ENCODE peak calls at places on chromosomes 2 and 18, in nine cellular contexts. One of them, this sample, is unnamed. For H3K4me1, the result is how much of the 10 kb centered on the place peaks cover.

GRCh38 chr2:206442854-206443734 is at the start of gene ADAM23:
- DNase-seq in GM23338: peak
- DNase-seq in HCT116: no peak
- DNase-seq in spleen: no peak
- DNase-seq in esophagus muscularis mucosa: no peak
- DNase-seq in SK-N-SH: peak
- DNase-seq in upper lobe of left lung: no peak
- DNase-seq in transverse colon: no peak
- DNase-seq in K562: peak
- DNase-seq in this sample: no peak

GRCh38 chr2:38448692-38449405 is 71.8 kb upstream of the ATL2 start:
- DNase-seq in upper lobe of left lung: no peak
- DNase-seq in GM23338: no peak
- DNase-seq in K562: no peak
- DNase-seq in esophagus muscularis mucosa: no peak
- DNase-seq in HCT116: no peak
- DNase-seq in transverse colon: no peak
- DNase-seq in SK-N-SH: no peak
- DNase-seq in spleen: no peak
- DNase-seq in this sample: no peak

GRCh38 chr2:112749755-112750559 is 14.5 kb downstream of the CKAP2L start:
- DNase-seq in GM23338: peak
- DNase-seq in K562: peak
- DNase-seq in upper lobe of left lung: peak
- DNase-seq in transverse colon: peak
- DNase-seq in HCT116: no peak
- DNase-seq in spleen: peak
- DNase-seq in SK-N-SH: peak
- DNase-seq in esophagus muscularis mucosa: no peak
- DNase-seq in this sample: peak

GRCh38 chr2:231111987-231112386 is 12.9 kb downstream of the HTR2B start:
- DNase-seq in upper lobe of left lung: no peak
- DNase-seq in transverse colon: no peak
- DNase-seq in esophagus muscularis mucosa: no peak
- DNase-seq in HCT116: no peak
- DNase-seq in GM23338: no peak
- DNase-seq in spleen: no peak
- DNase-seq in SK-N-SH: no peak
- DNase-seq in K562: no peak
- DNase-seq in this sample: no peak

GRCh38 chr2:18290386-18290785 is 270.1 kb downstream of the RDH14 start:
- DNase-seq in SK-N-SH: no peak
- DNase-seq in HCT116: no peak
- DNase-seq in spleen: no peak
- DNase-seq in K562: no peak
- DNase-seq in GM23338: no peak
- DNase-seq in transverse colon: no peak
- DNase-seq in esophagus muscularis mucosa: no peak
- DNase-seq in upper lobe of left lung: no peak
- DNase-seq in this sample: no peak

GRCh38 chr2:191245869-191246531 is 796 bp downstream of the MYO1B start:
- DNase-seq in SK-N-SH: peak
- DNase-seq in GM23338: peak
- DNase-seq in esophagus muscularis mucosa: no peak
- DNase-seq in K562: no peak
- DNase-seq in HCT116: peak
- DNase-seq in transverse colon: peak
- DNase-seq in upper lobe of left lung: peak
- DNase-seq in spleen: peak
- DNase-seq in this sample: peak

GRCh38 chr18:8601277-8602032 is 7.8 kb upstream of the RAB12 start:
- DNase-seq in SK-N-SH: no peak
- DNase-seq in transverse colon: no peak
- DNase-seq in esophagus muscularis mucosa: no peak
- DNase-seq in spleen: no peak
- DNase-seq in K562: no peak
- DNase-seq in upper lobe of left lung: no peak
- DNase-seq in GM23338: no peak
- DNase-seq in HCT116: no peak
- DNase-seq in this sample: no peak

GRCh38 chr18:28855524-28855923 is 678.6 kb upstream of the CDH2 start:
- DNase-seq in spleen: no peak
- DNase-seq in transverse colon: no peak
- DNase-seq in upper lobe of left lung: no peak
- DNase-seq in SK-N-SH: no peak
- DNase-seq in GM23338: no peak
- DNase-seq in K562: no peak
- DNase-seq in esophagus muscularis mucosa: no peak
- DNase-seq in HCT116: no peak
- DNase-seq in this sample: no peak

GRCh38 chr18:13427354-13427753 is 208.8 kb downstream of the LDLRAD4 start:
- DNase-seq in K562: no peak
- DNase-seq in GM23338: no peak
- DNase-seq in upper lobe of left lung: no peak
- DNase-seq in SK-N-SH: no peak
- DNase-seq in transverse colon: no peak
- DNase-seq in HCT116: no peak
- DNase-seq in esophagus muscularis mucosa: no peak
- DNase-seq in spleen: no peak
- DNase-seq in this sample: peak

GRCh38 chr2:20914087-20914486 is 91.2 kb upstream of the LDAH start:
- DNase-seq in spleen: no peak
- DNase-seq in upper lobe of left lung: no peak
- DNase-seq in transverse colon: no peak
- DNase-seq in SK-N-SH: no peak
- DNase-seq in K562: no peak
- DNase-seq in GM23338: no peak
- DNase-seq in HCT116: no peak
- DNase-seq in esophagus muscularis mucosa: peak
- DNase-seq in this sample: no peak

GRCh38 chr2:120897399-120897798 is 161.7 kb downstream of the GLI2 start:
- DNase-seq in upper lobe of left lung: no peak
- DNase-seq in SK-N-SH: no peak
- DNase-seq in K562: no peak
- DNase-seq in transverse colon: no peak
- DNase-seq in spleen: no peak
- DNase-seq in GM23338: no peak
- DNase-seq in HCT116: no peak
- DNase-seq in esophagus muscularis mucosa: no peak
- DNase-seq in this sample: no peak

GRCh38 chr2:98412751-98413445 is 31.8 kb upstream of the INPP4A start:
- DNase-seq in K562: peak
- DNase-seq in HCT116: peak
- DNase-seq in esophagus muscularis mucosa: no peak
- DNase-seq in GM23338: peak
- DNase-seq in transverse colon: peak
- DNase-seq in upper lobe of left lung: no peak
- DNase-seq in spleen: no peak
- DNase-seq in SK-N-SH: peak
- DNase-seq in this sample: no peak

GRCh38 chr2:134745546-134745945 is 26.7 kb upstream of the TMEM163 start:
- DNase-seq in SK-N-SH: no peak
- DNase-seq in esophagus muscularis mucosa: no peak
- DNase-seq in spleen: no peak
- DNase-seq in transverse colon: no peak
- DNase-seq in HCT116: no peak
- DNase-seq in K562: no peak
- DNase-seq in upper lobe of left lung: no peak
- DNase-seq in GM23338: no peak
- DNase-seq in this sample: no peak

GRCh38 chr2:163471947-163472346 is 263.9 kb downstream of the FIGN start:
- DNase-seq in esophagus muscularis mucosa: no peak
- DNase-seq in spleen: no peak
- DNase-seq in transverse colon: no peak
- DNase-seq in upper lobe of left lung: no peak
- DNase-seq in GM23338: peak
- DNase-seq in K562: no peak
- DNase-seq in HCT116: no peak
- DNase-seq in SK-N-SH: no peak
- DNase-seq in this sample: no peak

GRCh38 chr2:54604771-54605350 is 118.6 kb upstream of the EML6 start:
- DNase-seq in spleen: no peak
- DNase-seq in K562: no peak
- DNase-seq in HCT116: no peak
- DNase-seq in esophagus muscularis mucosa: no peak
- DNase-seq in GM23338: no peak
- DNase-seq in transverse colon: no peak
- DNase-seq in upper lobe of left lung: no peak
- DNase-seq in SK-N-SH: no peak
- DNase-seq in this sample: no peak

GRCh38 chr2:74530239-74531161 is 767 bp downstream of the HTRA2 start:
- DNase-seq in spleen: peak
- DNase-seq in upper lobe of left lung: peak
- DNase-seq in GM23338: peak
- DNase-seq in HCT116: no peak
- DNase-seq in transverse colon: peak
- DNase-seq in SK-N-SH: peak
- DNase-seq in K562: peak
- DNase-seq in esophagus muscularis mucosa: no peak
- DNase-seq in this sample: peak

GRCh38 chr2:109721117-109721504 is 73.0 kb upstream of the RGPD5 start:
- DNase-seq in transverse colon: no peak
- DNase-seq in esophagus muscularis mucosa: peak
- DNase-seq in GM23338: no peak
- DNase-seq in spleen: no peak
- DNase-seq in HCT116: no peak
- DNase-seq in K562: no peak
- DNase-seq in SK-N-SH: no peak
- DNase-seq in upper lobe of left lung: no peak
- DNase-seq in this sample: peak

GRCh38 chr2:28746504-28747111 is 5.0 kb upstream of the PPP1CB start:
- DNase-seq in SK-N-SH: no peak
- DNase-seq in HCT116: no peak
- DNase-seq in GM23338: no peak
- DNase-seq in transverse colon: no peak
- DNase-seq in K562: no peak
- DNase-seq in upper lobe of left lung: no peak
- DNase-seq in esophagus muscularis mucosa: no peak
- DNase-seq in spleen: no peak
- DNase-seq in this sample: no peak

GRCh38 chr2:149141046-149141445 is 102.5 kb downstream of the LYPD6B start:
- DNase-seq in transverse colon: peak
- DNase-seq in GM23338: no peak
- DNase-seq in upper lobe of left lung: no peak
- DNase-seq in K562: no peak
- DNase-seq in SK-N-SH: no peak
- DNase-seq in esophagus muscularis mucosa: peak
- DNase-seq in spleen: no peak
- DNase-seq in HCT116: no peak
- DNase-seq in this sample: no peak

GRCh38 chr2:105378276-105378840 is 20.5 kb downstream of the FHL2 start:
- DNase-seq in SK-N-SH: no peak
- DNase-seq in spleen: no peak
- DNase-seq in K562: no peak
- DNase-seq in HCT116: no peak
- DNase-seq in upper lobe of left lung: no peak
- DNase-seq in GM23338: no peak
- DNase-seq in transverse colon: no peak
- DNase-seq in esophagus muscularis mucosa: no peak
- DNase-seq in this sample: no peak
- TF ChIP-seq POLR2AphosphoS5 in SK-N-SH: no peak
- TF ChIP-seq POLR2AphosphoS5 in spleen: no peak
- TF ChIP-seq POLR2AphosphoS5 in K562: no peak
- TF ChIP-seq POLR2AphosphoS5 in HCT116: no peak
- TF ChIP-seq POLR2AphosphoS5 in upper lobe of left lung: no peak
- TF ChIP-seq POLR2AphosphoS5 in GM23338: no peak
- TF ChIP-seq POLR2AphosphoS5 in transverse colon: no peak
- TF ChIP-seq POLR2AphosphoS5 in esophagus muscularis mucosa: no peak
- TF ChIP-seq POLR2AphosphoS5 in this sample: no peak

DNA sequence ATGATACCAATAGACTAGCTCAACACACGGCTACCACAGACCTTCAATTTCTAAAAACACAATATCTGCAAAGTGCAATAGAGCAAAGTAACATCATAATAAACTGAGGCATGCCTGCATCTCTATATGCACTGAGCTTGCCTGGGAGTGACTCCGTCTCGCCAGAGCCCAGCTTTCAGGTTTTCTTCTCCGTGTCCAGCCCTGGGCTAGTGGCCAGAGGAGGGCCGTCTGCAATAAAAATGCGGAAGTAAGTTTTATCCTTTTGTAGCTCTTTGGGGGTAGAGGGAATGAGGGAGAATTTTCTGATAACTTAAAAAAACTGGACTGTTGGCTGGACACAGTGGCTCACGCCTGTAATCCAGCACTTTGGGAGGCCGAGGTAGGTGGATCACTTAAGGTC is 41.0 kb upstream of the GPR17 start:
- DNase-seq in HCT116: no peak
- DNase-seq in SK-N-SH: no peak
- DNase-seq in GM23338: no peak
- DNase-seq in spleen: no peak
- DNase-seq in upper lobe of left lung: peak
- DNase-seq in esophagus muscularis mucosa: no peak
- DNase-seq in K562: no peak
- DNase-seq in transverse colon: no peak
- DNase-seq in this sample: peak
- H3K4me1 ChIP-seq in HCT116: under half
- H3K4me1 ChIP-seq in SK-N-SH: under half
- H3K4me1 ChIP-seq in GM23338: under half
- H3K4me1 ChIP-seq in spleen: under half
- H3K4me1 ChIP-seq in upper lobe of left lung: under half
- H3K4me1 ChIP-seq in esophagus muscularis mucosa: under half
- H3K4me1 ChIP-seq in K562: under half
- H3K4me1 ChIP-seq in transverse colon: under half
- H3K4me1 ChIP-seq in this sample: under half

DNA sequence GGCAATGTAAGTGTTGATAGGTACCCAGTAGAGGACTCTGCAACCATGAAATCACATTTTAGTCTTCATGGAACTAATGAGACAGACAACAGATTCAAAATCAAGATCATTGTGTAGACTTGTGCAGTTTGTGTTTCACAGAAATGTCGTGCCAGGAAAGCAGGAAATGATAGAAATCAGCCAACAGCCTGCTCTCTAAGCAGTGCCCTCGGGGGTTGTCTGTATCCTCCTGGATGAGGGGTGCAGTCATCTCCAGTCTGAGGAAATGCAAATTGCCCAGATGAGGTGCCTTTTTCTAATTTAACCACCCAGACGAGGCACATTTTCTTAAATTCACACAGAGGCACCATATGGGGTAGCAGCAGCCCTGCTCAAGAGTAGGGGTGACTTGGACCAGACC is 663.1 kb downstream of the XIRP2 start:
- DNase-seq in spleen: no peak
- DNase-seq in HCT116: no peak
- DNase-seq in esophagus muscularis mucosa: no peak
- DNase-seq in GM23338: no peak
- DNase-seq in K562: no peak
- DNase-seq in upper lobe of left lung: no peak
- DNase-seq in SK-N-SH: peak
- DNase-seq in transverse colon: no peak
- DNase-seq in this sample: no peak
- TF ChIP-seq POLR2AphosphoS5 in spleen: no peak
- TF ChIP-seq POLR2AphosphoS5 in HCT116: no peak
- TF ChIP-seq POLR2AphosphoS5 in esophagus muscularis mucosa: no peak
- TF ChIP-seq POLR2AphosphoS5 in GM23338: no peak
- TF ChIP-seq POLR2AphosphoS5 in K562: no peak
- TF ChIP-seq POLR2AphosphoS5 in upper lobe of left lung: no peak
- TF ChIP-seq POLR2AphosphoS5 in SK-N-SH: no peak
- TF ChIP-seq POLR2AphosphoS5 in transverse colon: no peak
- TF ChIP-seq POLR2AphosphoS5 in this sample: no peak

DNA sequence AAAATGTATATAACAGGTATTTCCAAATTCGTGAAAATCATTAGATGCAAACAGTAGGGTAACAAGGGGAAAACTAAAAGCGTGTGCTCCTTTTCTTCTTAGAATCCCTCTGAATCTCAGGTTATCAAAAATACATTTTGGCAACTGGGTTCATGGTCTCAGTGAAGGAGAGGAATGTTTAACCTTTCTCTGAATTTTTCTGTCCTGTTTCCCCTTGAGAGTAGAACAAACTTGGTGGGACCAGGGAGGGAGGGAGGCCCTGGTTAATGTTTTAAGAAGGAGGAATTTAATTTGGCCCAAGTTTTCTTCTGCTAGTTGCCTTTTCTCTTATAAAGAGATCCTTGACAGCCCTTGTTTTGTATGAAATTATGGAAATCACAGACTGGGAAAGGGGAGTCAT is 12.2 kb upstream of the POU3F3 start:
- DNase-seq in spleen: no peak
- DNase-seq in transverse colon: no peak
- DNase-seq in K562: no peak
- DNase-seq in HCT116: no peak
- DNase-seq in SK-N-SH: no peak
- DNase-seq in esophagus muscularis mucosa: no peak
- DNase-seq in upper lobe of left lung: no peak
- DNase-seq in GM23338: no peak
- DNase-seq in this sample: no peak
- H3K4me1 ChIP-seq in spleen: under half
- H3K4me1 ChIP-seq in transverse colon: under half
- H3K4me1 ChIP-seq in K562: under half
- H3K4me1 ChIP-seq in HCT116: under half
- H3K4me1 ChIP-seq in SK-N-SH: under half
- H3K4me1 ChIP-seq in esophagus muscularis mucosa: under half
- H3K4me1 ChIP-seq in upper lobe of left lung: under half
- H3K4me1 ChIP-seq in GM23338: under half
- H3K4me1 ChIP-seq in this sample: under half